ENCODE peak calls at places on chromosomes 13 and 19, in seven cellular contexts. Q is body of pancreas, C is heart left ventricle, U is uterus, I is breast epithelium, D is esophagus squamous epithelium, J is ovary. M is an unnamed sample.

GRCh38 chr13:93435651-93436050 is 209.0 kb downstream of the GPC6 start:
- DNase-seq in Q (no peak), C (no peak), U (no peak), I (no peak), D (no peak), J (no peak), M (no peak)

GRCh38 chr13:43100667-43101066 is 77.3 kb downstream of the DNAJC15 start:
- DNase-seq in Q (no peak), C (no peak), U (no peak), I (no peak), D (no peak), J (no peak), M (no peak)

GRCh38 chr19:1069009-1069779 is 2.2 kb downstream of the ARHGAP45 start:
- DNase-seq in Q (peak; percentile 45), C (peak; percentile 73), U (no peak), I (no peak), D (no peak), J (peak; percentile 37), M (peak; percentile 97)

GRCh38 chr19:9934132-9934950 is 2.0 kb downstream of the OLFM2 start:
- DNase-seq in Q (peak; percentile 83), C (peak; percentile 61), U (peak; percentile 87), I (peak; percentile 77), D (no peak), J (peak; percentile 81), M (peak; percentile 88)

GRCh38 chr19:37513397-37513796 is 6.7 kb downstream of the ZNF793 start:
- DNase-seq in Q (no peak), C (no peak), U (no peak), I (no peak), D (no peak), J (no peak), M (no peak)

GRCh38 chr13:40271931-40272775 is 394.3 kb downstream of the FOXO1 start:
- DNase-seq in Q (peak; percentile 64), C (peak; percentile 77), U (peak; percentile 91), I (peak; percentile 64), D (no peak), J (peak; percentile 79), M (no peak)

GRCh38 chr19:49802836-49803528 is 10.1 kb downstream of the FUZ start:
- DNase-seq in Q (peak; percentile 64), C (peak; percentile 36), U (peak; percentile 44), I (no peak), D (no peak), J (no peak), M (no peak)

GRCh38 chr19:54399189-54399588 is 16.1 kb upstream of the TTYH1 start:
- DNase-seq in Q (no peak), C (no peak), U (no peak), I (no peak), D (no peak), J (no peak), M (no peak)

GRCh38 chr13:41267106-41267505 is 3.7 kb upstream of the MTRF1 start:
- DNase-seq in Q (no peak), C (no peak), U (no peak), I (no peak), D (no peak), J (no peak), M (no peak)

GRCh38 chr19:18063463-18063862 is 23.3 kb downstream of the IL12RB1 start:
- DNase-seq in Q (no peak), C (no peak), U (no peak), I (no peak), D (no peak), J (no peak), M (no peak)

GRCh38 chr19:19594371-19594770 is 24.1 kb downstream of the PBX4 start:
- DNase-seq in Q (no peak), C (no peak), U (no peak), I (no peak), D (no peak), J (no peak), M (no peak)

GRCh38 chr13:46546084-46546786 is 6.7 kb upstream of the LRCH1 start:
- DNase-seq in Q (no peak), C (no peak), U (no peak), I (no peak), D (no peak), J (no peak), M (no peak)

GRCh38 chr13:87280139-87280538 is 391.0 kb upstream of the SLITRK5 start:
- DNase-seq in Q (no peak), C (no peak), U (no peak), I (no peak), D (no peak), J (no peak), M (no peak)

GRCh38 chr19:3910105-3910504 is 22.8 kb upstream of the NMRK2 start:
- DNase-seq in Q (no peak), C (no peak), U (no peak), I (no peak), D (no peak), J (no peak), M (no peak)
- H3K36me3 ChIP-seq in Q (no peaks in the 10 kb centered on the region), C (no peaks in the 10 kb centered on the region), U (no peaks in the 10 kb centered on the region), I (no peaks in the 10 kb centered on the region), D (no peaks in the 10 kb centered on the region), J (no peaks in the 10 kb centered on the region), M (no peaks in the 10 kb centered on the region)

DNA sequence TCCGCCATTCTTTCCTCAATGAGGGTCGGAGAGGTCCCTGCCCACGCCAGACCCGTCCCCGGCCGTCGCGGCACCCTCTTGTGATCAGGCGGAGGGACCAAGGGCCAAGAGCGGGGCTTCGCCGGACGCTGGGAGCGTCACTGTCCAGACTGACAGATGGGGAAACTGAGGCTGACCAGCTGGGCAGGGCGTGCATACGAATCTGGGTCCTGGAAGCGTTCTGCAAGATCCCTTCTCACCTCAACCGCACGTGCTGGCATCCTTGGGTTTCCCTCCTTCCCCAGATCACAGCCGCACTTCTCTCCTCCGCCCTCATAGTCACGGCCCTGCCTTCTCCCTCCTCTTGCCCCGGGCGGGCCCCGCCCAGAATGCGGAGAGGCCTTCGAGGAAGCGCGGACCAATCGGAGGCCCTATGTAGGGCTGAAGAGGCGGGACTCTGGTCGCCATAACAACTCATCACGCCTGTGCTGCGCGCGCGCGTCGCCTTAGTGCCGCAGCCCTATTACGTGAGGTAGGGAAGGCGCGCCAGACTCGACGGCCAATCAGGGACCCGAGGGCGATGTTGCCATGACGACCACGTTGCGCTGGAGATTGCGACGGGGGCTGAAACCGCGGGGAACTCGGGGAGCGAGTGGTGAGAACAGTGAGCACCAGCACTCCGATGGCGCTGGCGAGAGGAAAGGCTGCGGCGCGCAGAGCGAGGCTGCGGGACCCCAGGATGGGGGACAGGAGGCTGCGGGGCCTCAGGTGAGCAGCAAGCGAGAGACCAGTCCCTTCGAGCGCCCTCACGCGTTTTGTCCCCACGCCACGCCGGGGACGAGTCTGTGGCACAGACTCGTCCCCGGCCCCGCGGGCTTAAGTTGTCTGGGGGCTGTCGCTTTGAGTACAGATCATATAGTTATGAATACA is 5.7 kb downstream of the RNF225 start:
- DNase-seq in Q (peak; percentile 100), C (peak; percentile 100), U (peak; percentile 99), I (peak; percentile 100), D (peak; percentile 98), J (peak; percentile 100), M (peak; percentile 99)
- TF ChIP-seq POLR2A in Q (peak; percentile 86), C (no peak), U (peak; percentile 59), I (no peak), D (peak; percentile 66), J (peak; percentile 61), M (no peak)

GRCh38 chr19:15247107-15248014 is 15.1 kb upstream of the EPHX3 start:
- DNase-seq in Q (no peak), C (no peak), U (no peak), I (no peak), D (no peak), J (no peak), M (no peak)

GRCh38 chr19:15249560-15249874 is 17.3 kb upstream of the EPHX3 start:
- DNase-seq in Q (no peak), C (no peak), U (no peak), I (no peak), D (no peak), J (no peak), M (no peak)

GRCh38 chr19:15246198-15246481 is 13.9 kb upstream of the EPHX3 start:
- DNase-seq in Q (no peak), C (no peak), U (no peak), I (no peak), D (no peak), J (no peak), M (no peak)

GRCh38 chr19:15248648-15249559 is 16.7 kb upstream of the EPHX3 start:
- DNase-seq in Q (peak; percentile 66), C (peak; percentile 92), U (peak; percentile 84), I (no peak), D (no peak), J (peak; percentile 84), M (no peak)

DNA sequence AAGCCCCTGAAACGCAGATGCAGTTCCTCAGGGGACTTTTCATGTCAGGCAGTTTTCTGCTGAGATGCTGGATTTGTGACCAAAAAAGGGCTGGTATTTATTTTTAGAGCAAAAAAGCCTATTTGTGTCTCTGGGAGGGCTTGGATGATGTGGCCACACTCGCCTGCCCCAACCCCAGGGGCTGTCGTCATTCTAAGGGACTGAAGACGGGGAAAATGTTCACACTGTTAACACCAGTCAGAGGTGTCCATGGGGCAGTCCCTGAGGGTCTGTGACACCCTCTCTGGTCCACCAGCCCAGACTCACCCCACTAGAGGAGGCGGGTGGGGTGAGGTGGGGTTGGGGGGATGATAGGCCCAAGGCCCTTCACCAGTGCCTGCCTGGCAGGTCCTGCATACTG is 15.9 kb upstream of the EPHX3 start:
- DNase-seq in Q (no peak), C (no peak), U (peak; percentile 42), I (no peak), D (no peak), J (no peak), M (no peak)
- H3K36me3 ChIP-seq in Q (peaks cover 9% of the 10 kb centered on the region), C (no peaks in the 10 kb centered on the region), U (no peaks in the 10 kb centered on the region), I (no peaks in the 10 kb centered on the region), D (peaks cover 98% of the 10 kb centered on the region), J (no peaks in the 10 kb centered on the region), M (peaks cover 81% of the 10 kb centered on the region)

DNA sequence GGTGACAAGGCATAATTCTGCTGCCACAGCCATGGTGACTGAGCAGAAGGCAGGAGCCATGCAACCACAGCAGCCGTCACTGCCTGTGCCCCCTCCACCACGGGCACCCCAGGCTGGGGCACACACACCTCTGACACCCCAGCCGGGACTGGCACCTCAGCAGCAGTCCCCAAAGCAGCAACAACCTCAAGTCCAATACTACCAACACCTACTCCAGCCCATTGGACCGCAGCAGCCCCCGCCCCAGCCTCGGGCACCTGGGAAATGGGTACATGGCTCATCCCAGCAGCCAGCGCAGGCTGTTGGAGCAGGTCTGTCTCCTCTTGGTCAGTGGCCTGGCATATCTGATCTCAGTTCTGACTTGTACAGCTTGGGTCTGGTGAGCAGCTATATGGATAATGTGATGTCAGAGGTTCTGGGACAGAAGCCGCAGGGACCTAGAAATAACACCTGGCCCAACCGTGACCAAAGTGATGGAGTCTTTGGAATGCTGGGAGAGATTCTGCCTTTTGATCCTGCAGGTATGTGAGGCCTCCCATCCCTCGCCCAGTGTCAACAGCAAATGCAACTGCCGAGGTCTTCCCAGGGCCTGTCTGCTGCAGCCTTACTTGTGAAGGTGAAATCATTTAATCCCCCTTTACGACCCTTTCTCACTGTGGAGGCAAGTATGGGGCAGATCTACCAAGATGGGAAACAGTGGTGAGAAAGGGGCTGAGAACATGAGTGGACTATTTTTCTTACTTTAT is 22.9 kb upstream of the GPI start:
- DNase-seq in Q (no peak), C (no peak), U (no peak), I (no peak), D (no peak), J (peak; percentile 23), M (no peak)
- TF ChIP-seq POLR2A in Q (no peak), C (no peak), U (no peak), I (no peak), D (no peak), J (no peak), M (no peak)